ENCODE peak calls at places on chromosomes 3 and 15, in ten cellular contexts. S is ecto neural progenitor cell, V is epithelial cell of esophagus, H is pancreas, D is HS-5, E is sciatic nerve, K is GM20000, X is C1 segment of cervical spinal cord, J is NCI-H1105 treated with DMSO at 0.1 percent for 48 hours, T is EL. A is an unnamed sample.

GRCh38 chr15:76345880-76346665 is 9.5 kb downstream of the ISL2 start:
- DNase-seq in S (peak), D (no peak), X (no peak), J (no peak), V (no peak), E (no peak), T (peak), K (peak), H (no peak), A (peak)

GRCh38 chr3:165532851-165533250 is 304.4 kb downstream of the BCHE start:
- DNase-seq in X (peak), J (no peak), H (no peak), K (no peak), T (no peak), V (peak), S (no peak), E (no peak), D (no peak), A (no peak)

GRCh38 chr3:45938858-45939257 is 4.4 kb upstream of the CXCR6 start:
- DNase-seq in K (peak), S (peak), H (peak), J (peak), E (peak), V (peak), T (peak), D (peak), X (peak), A (peak)

GRCh38 chr15:38263996-38264395 is 11.4 kb downstream of the SPRED1 start:
- DNase-seq in H (no peak), X (no peak), T (peak), D (no peak), V (no peak), K (no peak), J (no peak), S (no peak), E (no peak), A (no peak)

GRCh38 chr3:125121246-125122010 is 65.6 kb upstream of the HEG1 start:
- DNase-seq in X (no peak), V (no peak), K (peak), T (no peak), H (no peak), D (no peak), S (peak), J (no peak), E (no peak), A (peak)

GRCh38 chr3:61093364-61093763 is 157.9 kb downstream of the FHIT start:
- DNase-seq in H (no peak), X (no peak), E (no peak), S (no peak), K (no peak), T (no peak), D (no peak), V (no peak), J (no peak), A (no peak)

GRCh38 chr15:99209326-99209725 is 40.1 kb downstream of the TTC23 start:
- DNase-seq in D (no peak), V (no peak), K (no peak), S (no peak), E (no peak), J (no peak), X (no peak), H (no peak), T (no peak), A (no peak)

GRCh38 chr3:53845103-53845880 is 927 bp downstream of the CHDH start:
- DNase-seq in H (peak), K (peak), X (peak), E (peak), T (peak), V (peak), S (peak), D (no peak), J (no peak), A (peak)

GRCh38 chr3:71584216-71585061 is 911 bp upstream of the FOXP1 start:
- DNase-seq in H (peak), D (no peak), K (peak), V (peak), J (peak), S (peak), T (peak), X (peak), E (peak), A (no peak)

GRCh38 chr3:72405943-72406585 is 442.2 kb downstream of the SHQ1 start:
- DNase-seq in V (no peak), K (no peak), D (no peak), S (no peak), X (no peak), T (no peak), J (no peak), H (no peak), E (no peak), A (no peak)

GRCh38 chr3:141863497-141863896 is 12.9 kb upstream of the ATP1B3 start:
- DNase-seq in V (peak), S (no peak), D (no peak), K (no peak), E (no peak), H (no peak), J (no peak), T (no peak), X (no peak), A (no peak)

GRCh38 chr3:160686955-160687535 is 10.1 kb downstream of the ARL14 start:
- DNase-seq in J (peak), K (peak), E (no peak), D (no peak), X (no peak), T (peak), S (no peak), H (no peak), V (peak), A (no peak)

GRCh38 chr3:14140668-14141067 is 15.8 kb downstream of the TMEM43 start:
- DNase-seq in E (no peak), X (no peak), V (no peak), T (no peak), K (no peak), J (no peak), S (no peak), H (no peak), D (no peak), A (no peak)

GRCh38 chr3:195809291-195809785 is 2.4 kb downstream of the MUC4 start:
- DNase-seq in X (no peak), S (no peak), D (no peak), E (no peak), J (peak), H (no peak), K (no peak), T (no peak), V (no peak), A (no peak)

GRCh38 chr15:39127925-39128617 is 452.8 kb upstream of the THBS1 start:
- DNase-seq in D (peak), H (peak), K (no peak), X (no peak), T (peak), J (peak), V (peak), S (no peak), E (no peak), A (no peak)

GRCh38 chr3:171971919-171972526 is 67.4 kb upstream of the FNDC3B start:
- DNase-seq in K (no peak), J (no peak), S (no peak), V (no peak), T (no peak), X (no peak), D (no peak), E (no peak), H (no peak), A (no peak)

GRCh38 chr3:130876594-130876993 is 17.3 kb upstream of the ATP2C1 start:
- DNase-seq in T (no peak), S (no peak), V (no peak), H (no peak), J (no peak), E (no peak), K (no peak), X (no peak), D (no peak), A (no peak)

GRCh38 chr3:99714146-99714545 is 75.8 kb downstream of the COL8A1 start:
- DNase-seq in J (no peak), H (no peak), E (no peak), X (no peak), D (no peak), V (peak), K (no peak), T (peak), S (no peak), A (no peak)

GRCh38 chr3:5431811-5432378 is 244.4 kb downstream of the EDEM1 start:
- DNase-seq in D (no peak), X (no peak), S (no peak), V (peak), K (no peak), H (no peak), T (no peak), J (no peak), E (no peak), A (no peak)

GRCh38 chr3:30319713-30320112 is 286.7 kb upstream of the TGFBR2 start:
- DNase-seq in J (peak), K (no peak), X (no peak), S (peak), H (peak), V (peak), E (no peak), D (peak), T (peak), A (peak)

GRCh38 chr3:41159581-41160189 is 39.6 kb upstream of the CTNNB1 start:
- DNase-seq in V (peak), T (no peak), X (no peak), J (no peak), E (no peak), S (no peak), K (no peak), D (no peak), H (no peak), A (no peak)

GRCh38 chr3:156619376-156619775 is 55.0 kb upstream of the TIPARP start:
- DNase-seq in D (no peak), X (no peak), K (no peak), J (no peak), E (no peak), H (no peak), S (no peak), V (no peak), T (no peak), A (no peak)

GRCh38 chr3:9247361-9248231 is 1.9 kb downstream of the SRGAP3 start:
- DNase-seq in T (no peak), H (no peak), E (no peak), S (peak), V (peak), X (peak), K (no peak), J (no peak), D (no peak), A (no peak)

GRCh38 chr3:120274739-120275167 is 10.3 kb downstream of the GPR156 start:
- DNase-seq in X (no peak), H (no peak), V (no peak), D (no peak), E (no peak), K (no peak), T (no peak), J (peak), S (no peak), A (no peak)

GRCh38 chr15:81024891-81025290 is 24.2 kb downstream of the TLNRD1 start:
- DNase-seq in H (no peak), V (no peak), K (no peak), X (no peak), S (no peak), J (no peak), D (no peak), E (no peak), T (no peak), A (no peak)

GRCh38 chr3:185677146-185677829 is 91.2 kb downstream of the SENP2 start:
- DNase-seq in X (peak), D (peak), T (peak), K (peak), E (no peak), V (peak), S (no peak), J (peak), H (no peak), A (peak)

GRCh38 chr3:157405457-157405856 is 31.2 kb upstream of the PTX3 start:
- DNase-seq in D (no peak), H (no peak), S (no peak), T (peak), V (peak), X (no peak), K (no peak), E (no peak), J (no peak), A (no peak)

GRCh38 chr15:58666957-58667356 is 82.5 kb downstream of the ADAM10 start:
- DNase-seq in H (no peak), V (peak), E (no peak), X (no peak), J (no peak), D (no peak), K (no peak), T (peak), S (no peak), A (no peak)

GRCh38 chr3:167882057-167882667 is 146.6 kb downstream of the SERPINI1 start:
- DNase-seq in S (no peak), V (peak), H (no peak), D (no peak), K (peak), E (no peak), J (peak), X (no peak), T (peak), A (peak)

GRCh38 chr3:148023994-148024393 is 614.8 kb downstream of the ZIC1 start:
- DNase-seq in X (no peak), H (no peak), V (no peak), S (no peak), E (no peak), T (peak), J (no peak), D (no peak), K (no peak), A (no peak)

GRCh38 chr15:79635897-79636596 is 203.9 kb downstream of the MINAR1 start:
- DNase-seq in H (no peak), S (no peak), D (no peak), X (no peak), J (no peak), T (peak), E (no peak), K (no peak), V (no peak), A (no peak)

GRCh38 chr3:169390741-169391300 is 272.7 kb downstream of the MECOM start:
- DNase-seq in E (no peak), S (no peak), K (no peak), J (peak), X (no peak), D (no peak), T (no peak), H (no peak), V (peak), A (no peak)

GRCh38 chr3:142127941-142128658 is 21.2 kb downstream of the TFDP2 start:
- DNase-seq in J (no peak), X (no peak), K (no peak), E (no peak), S (no peak), H (no peak), D (no peak), V (no peak), T (no peak), A (no peak)

GRCh38 chr3:125652349-125652748 is 57.1 kb upstream of the OSBPL11 start:
- DNase-seq in H (no peak), X (no peak), J (no peak), S (no peak), T (no peak), E (no peak), D (no peak), K (no peak), V (no peak), A (no peak)

GRCh38 chr3:57815034-57815433 is 58.9 kb downstream of the SLMAP start:
- DNase-seq in H (no peak), E (no peak), K (no peak), T (no peak), V (no peak), S (no peak), X (no peak), D (no peak), J (no peak), A (no peak)

GRCh38 chr3:15875016-15875689 is 77.4 kb upstream of the ANKRD28 start:
- DNase-seq in E (no peak), T (peak), V (peak), K (no peak), J (no peak), S (no peak), X (no peak), D (peak), H (no peak), A (no peak)

GRCh38 chr3:21920431-21920830 is 169.4 kb upstream of the ZNF385D start:
- DNase-seq in T (peak), J (no peak), E (no peak), H (no peak), K (no peak), D (peak), S (no peak), X (no peak), V (peak), A (no peak)

GRCh38 chr3:194886836-194887235 is 201.2 kb downstream of the FAM43A start:
- DNase-seq in H (no peak), S (peak), J (no peak), D (no peak), X (no peak), K (no peak), V (no peak), T (no peak), E (no peak), A (no peak)